ENCODE peak calls at places on chromosomes 5 and 9, in five cellular contexts. Z is kidney, C is neuronal stem cell, H is aorta, R is psoas muscle. E is an unnamed sample.

GRCh38 chr5:107565791-107566536 is 104.8 kb downstream of the EFNA5 start:
- DNase-seq in Z (no peak), C (peak; percentile 31), H (no peak), R (no peak), E (no peak)

GRCh38 chr5:127645300-127645726 is 3.6 kb upstream of the CTXN3 start:
- DNase-seq in Z (no peak), C (no peak), H (no peak), R (no peak), E (no peak)

GRCh38 chr5:124402144-124402581 is 344.3 kb downstream of the ZNF608 start:
- DNase-seq in Z (no peak), C (no peak), H (no peak), R (no peak), E (no peak)

GRCh38 chr5:80186634-80187033 is 69.2 kb downstream of the SERINC5 start:
- DNase-seq in Z (no peak), C (no peak), H (no peak), R (no peak), E (peak; percentile 45)

GRCh38 chr5:178230879-178231735 is 1.5 kb downstream of the PHYKPL start:
- DNase-seq in Z (peak; percentile 66), C (no peak), H (no peak), R (peak; percentile 94), E (no peak)

GRCh38 chr5:95027151-95027721 is 257.7 kb downstream of the MCTP1 start:
- DNase-seq in Z (no peak), C (no peak), H (no peak), R (no peak), E (no peak)

GRCh38 chr9:121331992-121332685 is 37.9 kb downstream of the STOM start:
- DNase-seq in Z (peak; percentile 83), C (no peak), H (peak; percentile 54), R (no peak), E (no peak)

GRCh38 chr5:154712518-154713437 is 42.4 kb upstream of the LARP1 start:
- DNase-seq in Z (peak; percentile 80), C (no peak), H (no peak), R (no peak), E (no peak)

GRCh38 chr5:28779161-28779754 is 1740.9 kb upstream of the CDH9 start:
- DNase-seq in Z (no peak), C (no peak), H (no peak), R (no peak), E (no peak)

GRCh38 chr9:5764130-5764868 is 68.6 kb downstream of the ERMP1 start:
- DNase-seq in Z (no peak), C (no peak), H (no peak), R (no peak), E (no peak)

GRCh38 chr5:175317872-175318271 is 126.1 kb downstream of the DRD1 start:
- DNase-seq in Z (no peak), C (no peak), H (no peak), R (no peak), E (no peak)

GRCh38 chr9:136533775-136534157 is 12.1 kb downstream of the NOTCH1 start:
- DNase-seq in Z (peak; percentile 84), C (no peak), H (peak; percentile 77), R (no peak), E (peak; percentile 53)
- H3K4me1 ChIP-seq in Z (peaks cover 48% of the 10 kb centered on the region), C (peaks cover 2% of the 10 kb centered on the region), H (no peaks in the 10 kb centered on the region), R (peaks cover 23% of the 10 kb centered on the region), E (peaks cover 93% of the 10 kb centered on the region)

DNA sequence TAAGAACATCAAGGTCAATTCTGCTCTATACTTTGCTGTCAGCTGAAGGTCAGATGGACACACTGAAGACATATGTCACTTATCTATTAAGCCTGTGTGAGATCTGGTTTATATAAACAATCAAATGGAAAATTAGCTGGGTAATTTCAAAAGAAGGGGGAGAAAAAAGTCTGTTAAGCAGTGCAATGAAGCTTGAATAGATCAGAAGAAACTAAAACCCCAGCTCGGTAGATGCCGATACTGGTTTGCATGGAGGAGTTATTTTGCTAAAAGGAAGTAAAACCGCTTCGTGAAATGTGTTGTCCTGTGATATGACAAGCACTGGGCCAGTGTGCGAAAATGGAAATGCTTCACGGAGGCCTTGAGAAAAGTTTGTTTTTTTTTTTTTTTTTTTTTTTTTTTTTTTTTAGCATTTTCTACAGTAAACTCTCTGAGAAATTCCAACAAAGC is 148.8 kb downstream of the MEF2C start:
- DNase-seq in Z (no peak), C (no peak), H (peak; percentile 59), R (no peak), E (no peak)
- H3K27ac ChIP-seq in Z (no peak overlapping the region), C (no peak overlapping the region), H (no peak overlapping the region), R (peak overlapping the region; percentile 71), E (no peak overlapping the region)

DNA sequence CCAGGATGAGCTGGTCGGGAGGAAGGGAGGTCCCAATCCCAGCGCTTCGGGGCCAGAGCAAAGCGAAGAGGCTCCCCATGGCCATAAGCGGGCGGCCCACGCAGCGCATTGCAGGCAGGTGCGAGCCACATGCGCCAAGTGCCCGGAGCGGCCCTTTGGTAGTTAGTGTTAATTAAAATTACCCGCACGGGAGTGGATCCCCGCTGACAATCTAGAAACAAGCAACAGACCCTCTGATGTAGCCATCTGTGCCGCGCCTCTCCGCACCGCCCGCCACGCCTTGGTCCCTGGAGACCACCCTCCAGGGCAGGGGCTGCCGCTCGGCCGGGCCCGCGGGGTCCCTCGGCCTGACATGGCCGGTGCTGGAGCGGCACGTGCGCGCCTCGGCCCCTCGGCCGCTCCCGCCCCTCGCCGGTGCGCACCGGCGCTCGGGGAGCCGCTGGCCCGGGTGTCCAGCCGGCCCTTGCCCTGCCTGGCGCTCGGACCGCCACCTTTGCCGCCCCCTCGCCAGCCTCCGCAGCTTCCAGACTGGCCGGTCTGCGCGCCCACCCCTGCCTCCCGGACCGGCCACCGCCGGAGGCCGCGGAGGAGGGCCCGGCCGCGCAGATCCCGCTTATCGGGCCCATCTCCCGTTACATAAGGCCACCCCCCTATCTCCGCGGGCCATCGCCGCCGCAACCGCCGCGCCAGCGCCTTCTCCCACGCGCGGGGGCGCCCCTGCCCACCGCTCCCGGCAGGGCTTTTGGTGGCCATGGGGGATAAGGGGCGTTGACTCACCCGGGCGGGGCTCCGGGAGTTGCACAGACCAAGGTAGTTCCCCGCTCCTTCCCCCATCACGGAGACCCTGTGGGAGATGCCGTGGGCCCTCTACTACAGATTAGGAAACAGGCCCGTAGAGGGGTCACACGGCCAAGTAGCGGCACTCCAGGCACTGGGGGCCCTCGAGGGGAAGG is 1.9 kb upstream of the IL13 start:
- DNase-seq in Z (no peak), C (peak; percentile 15), H (no peak), R (no peak), E (no peak)
- H3K4me3 ChIP-seq in Z (no peak overlapping the region), C (peak overlapping the region; percentile 26), H (peak overlapping the region; percentile 6), R (peak overlapping the region; percentile 63), E (no peak overlapping the region)

GRCh38 chr5:10476878-10477277 is 35.2 kb downstream of the ROPN1L start:
- DNase-seq in Z (no peak), C (no peak), H (no peak), R (no peak), E (no peak)

GRCh38 chr5:10481241-10481932 is 39.7 kb downstream of the ROPN1L start:
- DNase-seq in Z (no peak), C (no peak), H (no peak), R (no peak), E (no peak)

GRCh38 chr5:10475931-10476687 is 34.4 kb downstream of the ROPN1L start:
- DNase-seq in Z (no peak), C (no peak), H (no peak), R (peak; percentile 12), E (no peak)

GRCh38 chr5:10478436-10478835 is 36.8 kb downstream of the ROPN1L start:
- DNase-seq in Z (no peak), C (no peak), H (no peak), R (peak; percentile 7), E (no peak)

GRCh38 chr5:10479226-10479721 is 37.6 kb downstream of the ROPN1L start:
- DNase-seq in Z (no peak), C (no peak), H (no peak), R (no peak), E (no peak)
- H3K4me1 ChIP-seq in Z (no peaks in the 10 kb centered on the region), C (no peaks in the 10 kb centered on the region), H (no peaks in the 10 kb centered on the region), R (no peaks in the 10 kb centered on the region), E (no peaks in the 10 kb centered on the region)

GRCh38 chr9:3336951-3337350 is 188.8 kb downstream of the RFX3 start:
- DNase-seq in Z (no peak), C (no peak), H (no peak), R (no peak), E (no peak)
- H3K27ac ChIP-seq in Z (no peak overlapping the region), C (no peak overlapping the region), H (no peak overlapping the region), R (no peak overlapping the region), E (no peak overlapping the region)

GRCh38 chr9:97500765-97501176 is 695 bp upstream of the TMOD1 start:
- DNase-seq in Z (no peak), C (no peak), H (no peak), R (no peak), E (no peak)
- H3K4me3 ChIP-seq in Z (peak overlapping the region; percentile 20), C (no peak overlapping the region), H (peak overlapping the region; percentile 62), R (peak overlapping the region; percentile 67), E (no peak overlapping the region)

GRCh38 chr9:105978336-105978735 is 284.0 kb downstream of the TMEM38B start:
- DNase-seq in Z (no peak), C (no peak), H (no peak), R (no peak), E (no peak)
- H3K4me1 ChIP-seq in Z (no peaks in the 10 kb centered on the region), C (peaks cover 51% of the 10 kb centered on the region), H (no peaks in the 10 kb centered on the region), R (peaks cover 4% of the 10 kb centered on the region), E (no peaks in the 10 kb centered on the region)

GRCh38 chr9:137813167-137813566 is 64.4 kb upstream of the CACNA1B start:
- DNase-seq in Z (peak; percentile 58), C (no peak), H (no peak), R (no peak), E (no peak)

GRCh38 chr9:137812356-137813023 is 65.1 kb upstream of the CACNA1B start:
- DNase-seq in Z (peak; percentile 7), C (no peak), H (no peak), R (no peak), E (no peak)

GRCh38 chr9:137809038-137809630 is 68.4 kb upstream of the CACNA1B start:
- DNase-seq in Z (peak; percentile 51), C (no peak), H (no peak), R (no peak), E (no peak)

GRCh38 chr9:137813651-137814415 is 63.7 kb upstream of the CACNA1B start:
- DNase-seq in Z (peak; percentile 43), C (no peak), H (no peak), R (no peak), E (no peak)

DNA sequence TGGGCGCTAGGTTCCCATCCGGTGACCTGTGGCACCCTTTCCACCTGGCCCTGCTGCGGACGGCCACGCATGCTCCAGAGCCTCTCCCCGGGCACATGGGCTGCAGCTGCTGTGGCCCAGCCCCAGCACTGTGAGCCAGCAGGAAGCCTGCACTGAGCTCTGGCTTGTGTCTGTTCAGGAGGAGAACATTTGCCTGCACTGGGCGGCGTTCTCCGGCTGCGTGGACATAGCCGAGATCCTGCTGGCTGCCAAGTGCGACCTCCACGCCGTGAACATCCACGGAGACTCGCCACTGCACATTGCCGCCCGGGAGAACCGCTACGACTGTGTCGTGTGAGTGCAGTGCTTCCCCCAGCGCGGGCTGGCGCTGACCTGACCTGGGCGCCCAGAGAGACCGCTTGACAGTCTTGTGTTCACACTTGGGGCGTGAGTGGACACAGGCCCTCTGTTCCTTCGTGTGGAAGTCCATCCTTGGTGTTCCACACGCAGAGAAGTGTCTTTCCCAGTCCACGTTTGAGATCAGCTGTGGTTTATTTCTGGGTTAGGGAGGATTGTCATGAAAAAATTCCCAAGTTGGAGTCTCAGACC is 66.2 kb upstream of the CACNA1B start:
- DNase-seq in Z (peak; percentile 56), C (no peak), H (no peak), R (no peak), E (no peak)
- H3K27ac ChIP-seq in Z (no peak overlapping the region), C (no peak overlapping the region), H (no peak overlapping the region), R (no peak overlapping the region), E (no peak overlapping the region)

E was measured in CD4-positive, alpha-beta memory T cell.